ENCODE peak calls at places on chromosomes 6 and 20, in seven cellular contexts. D is HCT116, O is left ventricle myocardium inferior, C is heart right ventricle, F is upper lobe of right lung, V is GM23338, K is ovary. T is an unnamed sample.

GRCh38 chr20:1438361-1438760 is 28.3 kb downstream of the NSFL1C start:
- DNase-seq in V (no peak), F (no peak), C (no peak), D (no peak), O (no peak), K (no peak), T (no peak)

GRCh38 chr20:10314198-10314597 is 95.6 kb downstream of the SNAP25 start:
- DNase-seq in O (no peak), K (no peak), F (no peak), C (no peak), D (no peak), V (no peak), T (peak)

GRCh38 chr20:53774487-53775203 is 181.0 kb upstream of the ZNF217 start:
- DNase-seq in O (no peak), C (no peak), K (no peak), F (no peak), D (peak), V (no peak), T (no peak)

GRCh38 chr20:41046716-41047115 is 18.1 kb downstream of the TOP1 start:
- DNase-seq in F (no peak), K (no peak), C (no peak), O (no peak), D (no peak), V (no peak), T (no peak)

GRCh38 chr6:2264932-2265331 is 19.5 kb upstream of the GMDS start:
- DNase-seq in C (no peak), D (no peak), V (no peak), K (no peak), F (no peak), O (no peak), T (no peak)

GRCh38 chr6:110654096-110654820 is 161.0 kb downstream of the CDK19 start:
- DNase-seq in O (no peak), D (no peak), V (no peak), K (no peak), F (no peak), C (no peak), T (no peak)

GRCh38 chr6:118350881-118351430 is 197.1 kb upstream of the PLN start:
- DNase-seq in F (no peak), K (no peak), V (no peak), O (no peak), D (no peak), C (no peak), T (no peak)

GRCh38 chr20:46964299-46965123 is 69.9 kb downstream of the EYA2 start:
- DNase-seq in O (no peak), C (no peak), K (no peak), F (no peak), D (no peak), V (no peak), T (no peak)

GRCh38 chr6:108446629-108447150 is 114.0 kb upstream of the FOXO3 start:
- DNase-seq in F (no peak), D (no peak), C (no peak), O (no peak), K (no peak), V (peak), T (no peak)

GRCh38 chr6:25477006-25477590 is 174.9 kb upstream of the SCGN start:
- DNase-seq in O (no peak), K (no peak), D (no peak), F (no peak), C (no peak), V (peak), T (no peak)

GRCh38 chr6:170290306-170291128 is at the start of gene DLL1:
- DNase-seq in V (peak), F (no peak), D (no peak), O (peak), K (no peak), C (peak), T (peak)

GRCh38 chr6:149488815-149489214 is 4.0 kb upstream of the ZC3H12D start:
- DNase-seq in C (no peak), D (no peak), F (peak), O (no peak), K (no peak), V (no peak), T (no peak)

GRCh38 chr20:52076164-52076563 is 115.4 kb downstream of the ZFP64 start:
- DNase-seq in C (no peak), F (no peak), V (no peak), D (no peak), K (no peak), O (no peak), T (no peak)

GRCh38 chr6:151121900-151122299 is 117.9 kb upstream of the AKAP12 start:
- DNase-seq in V (no peak), D (no peak), O (peak), K (peak), C (peak), F (no peak), T (no peak)

DNA sequence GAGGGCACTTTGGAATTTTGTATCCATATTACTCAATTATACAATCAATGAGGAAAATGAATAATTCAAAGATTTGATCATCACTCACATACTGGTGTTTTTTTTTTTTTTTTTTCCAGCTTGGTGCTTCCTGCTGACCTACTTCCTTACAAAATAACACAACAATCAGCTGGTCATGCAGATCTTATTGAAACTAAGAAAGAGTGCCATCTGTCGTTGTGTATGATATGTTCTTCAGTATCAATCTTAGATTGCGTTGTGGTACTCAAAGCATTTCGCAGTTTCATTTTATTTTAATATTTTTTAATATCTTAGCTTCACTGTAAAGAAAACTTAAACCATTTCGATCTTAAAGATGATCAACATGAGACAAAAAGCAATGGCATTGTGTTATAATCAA is 155.6 kb downstream of the OGFRL1 start:
- DNase-seq in D (no peak), K (no peak), V (no peak), O (no peak), F (no peak), C (no peak), T (no peak)
- TF ChIP-seq CTCF in D (no peak), K (no peak), V (no peak), O (peak), F (no peak), C (no peak), T (peak)

GRCh38 chr6:168574075-168574698 is 133.2 kb downstream of the SMOC2 start:
- DNase-seq in F (no peak), V (no peak), C (no peak), O (no peak), D (no peak), K (no peak), T (no peak)
- H3K27ac ChIP-seq in F (no peak), V (no peak), C (no peak), O (no peak), D (no peak), K (peak), T (no peak)

DNA sequence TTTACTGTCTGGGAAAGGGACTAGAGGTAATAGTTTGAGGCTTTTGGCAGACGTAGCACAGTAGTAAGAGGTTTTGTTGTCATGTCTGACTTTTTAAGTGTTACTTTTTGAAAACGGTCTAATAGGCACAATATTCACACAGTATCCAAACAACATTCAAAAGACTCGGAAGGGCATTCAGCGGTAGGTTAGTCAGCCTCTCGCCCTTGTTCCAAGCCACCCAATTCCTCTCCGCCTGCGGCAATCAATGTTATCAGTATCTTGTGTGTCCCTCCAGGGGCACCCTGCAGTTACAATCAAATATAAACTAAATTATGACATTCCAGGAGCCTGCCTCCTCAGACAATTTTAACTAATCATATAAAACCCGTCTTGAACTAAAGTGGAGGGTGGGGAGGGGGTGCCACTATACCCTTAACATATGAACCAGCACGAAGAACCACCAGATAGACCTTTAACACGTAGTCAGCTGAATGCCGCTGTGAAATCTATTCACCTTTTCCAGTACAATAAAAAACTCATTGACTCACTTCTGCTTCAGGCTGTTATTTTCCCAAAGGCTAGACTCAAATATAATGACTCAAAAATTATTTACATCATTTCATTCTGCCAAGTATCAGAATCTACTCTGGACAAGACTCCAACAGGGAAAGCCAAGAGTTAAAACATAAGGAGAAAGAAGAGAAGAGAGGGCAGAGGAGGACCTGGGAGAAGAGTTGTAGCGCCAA is 1.7 kb downstream of the TENT5A start:
- DNase-seq in D (no peak), V (no peak), K (no peak), F (no peak), C (no peak), O (no peak), T (no peak)
- TF ChIP-seq CTCF in D (no peak), V (no peak), K (no peak), F (no peak), C (no peak), O (no peak), T (no peak)

GRCh38 chr20:5642155-5642981 is 107.8 kb upstream of the SHLD1 start:
- DNase-seq in D (no peak), V (no peak), F (no peak), K (no peak), O (peak), C (no peak), T (no peak)
- H3K27ac ChIP-seq in D (peak), V (no peak), F (peak), K (no peak), O (peak), C (peak), T (no peak)

T was measured in dorsolateral prefrontal cortex.